ENCODE peak calls at places on chromosomes 1 and 21, in four cellular contexts. One of them, this sample, is unnamed.

GRCh38 chr1:67682659-67683197 is 2.3 kb upstream of the GADD45A start:
- DNase-seq in activated T-cell treated with anti-CD3 and anti-CD28 coated beads, Interleukin-2, amount 50 U/mL, for 72 hours: no peak
- DNase-seq in KG1: no peak
- DNase-seq in stimulated activated CD4-positive, alpha-beta T cell treated with anti-CD3 and anti-CD28 coated beads, Interleukin-1b, Interleukin-23, amount 100 ng/mL, for 4 hours: no peak
- DNase-seq in this sample: no peak

GRCh38 chr1:35544976-35545375 is 12.2 kb downstream of the KIAA0319L start:
- DNase-seq in KG1: no peak
- DNase-seq in activated T-cell treated with anti-CD3 and anti-CD28 coated beads, Interleukin-2, amount 50 U/mL, for 72 hours: peak; percentile 61
- DNase-seq in stimulated activated CD4-positive, alpha-beta T cell treated with anti-CD3 and anti-CD28 coated beads, Interleukin-1b, Interleukin-23, amount 100 ng/mL, for 4 hours: no peak
- DNase-seq in this sample: no peak

GRCh38 chr21:37916795-37917142 is 512 bp upstream of the KCNJ6 start:
- DNase-seq in activated T-cell treated with anti-CD3 and anti-CD28 coated beads, Interleukin-2, amount 50 U/mL, for 72 hours: no peak
- DNase-seq in stimulated activated CD4-positive, alpha-beta T cell treated with anti-CD3 and anti-CD28 coated beads, Interleukin-1b, Interleukin-23, amount 100 ng/mL, for 4 hours: no peak
- DNase-seq in KG1: no peak
- DNase-seq in this sample: no peak

GRCh38 chr21:37365657-37366487 is 701 bp upstream of the DYRK1A start:
- DNase-seq in stimulated activated CD4-positive, alpha-beta T cell treated with anti-CD3 and anti-CD28 coated beads, Interleukin-1b, Interleukin-23, amount 100 ng/mL, for 4 hours: no peak
- DNase-seq in KG1: peak; percentile 37
- DNase-seq in activated T-cell treated with anti-CD3 and anti-CD28 coated beads, Interleukin-2, amount 50 U/mL, for 72 hours: peak; percentile 75
- DNase-seq in this sample: no peak

GRCh38 chr1:235607284-235607683 is 42.3 kb downstream of the GNG4 start:
- DNase-seq in stimulated activated CD4-positive, alpha-beta T cell treated with anti-CD3 and anti-CD28 coated beads, Interleukin-1b, Interleukin-23, amount 100 ng/mL, for 4 hours: no peak
- DNase-seq in activated T-cell treated with anti-CD3 and anti-CD28 coated beads, Interleukin-2, amount 50 U/mL, for 72 hours: no peak
- DNase-seq in KG1: no peak
- DNase-seq in this sample: no peak

GRCh38 chr1:108953452-108953851 is 9.8 kb downstream of the CLCC1 start:
- DNase-seq in activated T-cell treated with anti-CD3 and anti-CD28 coated beads, Interleukin-2, amount 50 U/mL, for 72 hours: no peak
- DNase-seq in KG1: no peak
- DNase-seq in stimulated activated CD4-positive, alpha-beta T cell treated with anti-CD3 and anti-CD28 coated beads, Interleukin-1b, Interleukin-23, amount 100 ng/mL, for 4 hours: no peak
- DNase-seq in this sample: no peak

GRCh38 chr1:62438163-62438562 is 1.3 kb downstream of the USP1 start:
- DNase-seq in activated T-cell treated with anti-CD3 and anti-CD28 coated beads, Interleukin-2, amount 50 U/mL, for 72 hours: no peak
- DNase-seq in stimulated activated CD4-positive, alpha-beta T cell treated with anti-CD3 and anti-CD28 coated beads, Interleukin-1b, Interleukin-23, amount 100 ng/mL, for 4 hours: no peak
- DNase-seq in KG1: peak; percentile 52
- DNase-seq in this sample: no peak

GRCh38 chr1:227845115-227845389 is 29.6 kb downstream of the PRSS38 start:
- DNase-seq in KG1: no peak
- DNase-seq in activated T-cell treated with anti-CD3 and anti-CD28 coated beads, Interleukin-2, amount 50 U/mL, for 72 hours: no peak
- DNase-seq in stimulated activated CD4-positive, alpha-beta T cell treated with anti-CD3 and anti-CD28 coated beads, Interleukin-1b, Interleukin-23, amount 100 ng/mL, for 4 hours: no peak
- DNase-seq in this sample: no peak

GRCh38 chr21:44485254-44485793 is 30.0 kb downstream of the LRRC3 start:
- DNase-seq in KG1: no peak
- DNase-seq in stimulated activated CD4-positive, alpha-beta T cell treated with anti-CD3 and anti-CD28 coated beads, Interleukin-1b, Interleukin-23, amount 100 ng/mL, for 4 hours: peak; percentile 46
- DNase-seq in activated T-cell treated with anti-CD3 and anti-CD28 coated beads, Interleukin-2, amount 50 U/mL, for 72 hours: peak; percentile 43
- DNase-seq in this sample: no peak

GRCh38 chr1:229535226-229535625 is 23.3 kb downstream of the ABCB10 start:
- DNase-seq in activated T-cell treated with anti-CD3 and anti-CD28 coated beads, Interleukin-2, amount 50 U/mL, for 72 hours: no peak
- DNase-seq in KG1: no peak
- DNase-seq in stimulated activated CD4-positive, alpha-beta T cell treated with anti-CD3 and anti-CD28 coated beads, Interleukin-1b, Interleukin-23, amount 100 ng/mL, for 4 hours: no peak
- DNase-seq in this sample: no peak

GRCh38 chr1:198529414-198529813 is 11.1 kb downstream of the ATP6V1G3 start:
- DNase-seq in KG1: no peak
- DNase-seq in stimulated activated CD4-positive, alpha-beta T cell treated with anti-CD3 and anti-CD28 coated beads, Interleukin-1b, Interleukin-23, amount 100 ng/mL, for 4 hours: no peak
- DNase-seq in activated T-cell treated with anti-CD3 and anti-CD28 coated beads, Interleukin-2, amount 50 U/mL, for 72 hours: no peak
- DNase-seq in this sample: no peak

GRCh38 chr1:226960944-226961765 is 21.1 kb downstream of the COQ8A start:
- DNase-seq in KG1: no peak
- DNase-seq in activated T-cell treated with anti-CD3 and anti-CD28 coated beads, Interleukin-2, amount 50 U/mL, for 72 hours: no peak
- DNase-seq in stimulated activated CD4-positive, alpha-beta T cell treated with anti-CD3 and anti-CD28 coated beads, Interleukin-1b, Interleukin-23, amount 100 ng/mL, for 4 hours: no peak
- DNase-seq in this sample: no peak

GRCh38 chr1:47174621-47175020 is 15.2 kb downstream of the PDZK1IP1 start:
- DNase-seq in stimulated activated CD4-positive, alpha-beta T cell treated with anti-CD3 and anti-CD28 coated beads, Interleukin-1b, Interleukin-23, amount 100 ng/mL, for 4 hours: no peak
- DNase-seq in KG1: no peak
- DNase-seq in activated T-cell treated with anti-CD3 and anti-CD28 coated beads, Interleukin-2, amount 50 U/mL, for 72 hours: no peak
- DNase-seq in this sample: no peak

GRCh38 chr1:12344611-12345299 is 114.9 kb downstream of the VPS13D start:
- DNase-seq in KG1: peak; percentile 72
- DNase-seq in stimulated activated CD4-positive, alpha-beta T cell treated with anti-CD3 and anti-CD28 coated beads, Interleukin-1b, Interleukin-23, amount 100 ng/mL, for 4 hours: no peak
- DNase-seq in activated T-cell treated with anti-CD3 and anti-CD28 coated beads, Interleukin-2, amount 50 U/mL, for 72 hours: peak; percentile 25
- DNase-seq in this sample: no peak

GRCh38 chr1:30505853-30506784 is 217.3 kb downstream of the MATN1 start:
- DNase-seq in KG1: no peak
- DNase-seq in stimulated activated CD4-positive, alpha-beta T cell treated with anti-CD3 and anti-CD28 coated beads, Interleukin-1b, Interleukin-23, amount 100 ng/mL, for 4 hours: no peak
- DNase-seq in activated T-cell treated with anti-CD3 and anti-CD28 coated beads, Interleukin-2, amount 50 U/mL, for 72 hours: no peak
- DNase-seq in this sample: no peak

GRCh38 chr1:83999316-83999819 is 436 bp upstream of the TTLL7 start:
- DNase-seq in KG1: no peak
- DNase-seq in activated T-cell treated with anti-CD3 and anti-CD28 coated beads, Interleukin-2, amount 50 U/mL, for 72 hours: no peak
- DNase-seq in stimulated activated CD4-positive, alpha-beta T cell treated with anti-CD3 and anti-CD28 coated beads, Interleukin-1b, Interleukin-23, amount 100 ng/mL, for 4 hours: no peak
- DNase-seq in this sample: no peak

GRCh38 chr21:31862078-31862477 is 10.7 kb upstream of the HUNK start:
- DNase-seq in KG1: no peak
- DNase-seq in stimulated activated CD4-positive, alpha-beta T cell treated with anti-CD3 and anti-CD28 coated beads, Interleukin-1b, Interleukin-23, amount 100 ng/mL, for 4 hours: no peak
- DNase-seq in activated T-cell treated with anti-CD3 and anti-CD28 coated beads, Interleukin-2, amount 50 U/mL, for 72 hours: no peak
- DNase-seq in this sample: no peak

GRCh38 chr1:211811126-211811525 is 19.4 kb downstream of the LPGAT1 start:
- DNase-seq in KG1: no peak
- DNase-seq in stimulated activated CD4-positive, alpha-beta T cell treated with anti-CD3 and anti-CD28 coated beads, Interleukin-1b, Interleukin-23, amount 100 ng/mL, for 4 hours: no peak
- DNase-seq in activated T-cell treated with anti-CD3 and anti-CD28 coated beads, Interleukin-2, amount 50 U/mL, for 72 hours: no peak
- DNase-seq in this sample: no peak

GRCh38 chr1:84698718-84699117 is 8.5 kb upstream of the SSX2IP start:
- DNase-seq in activated T-cell treated with anti-CD3 and anti-CD28 coated beads, Interleukin-2, amount 50 U/mL, for 72 hours: no peak
- DNase-seq in KG1: no peak
- DNase-seq in stimulated activated CD4-positive, alpha-beta T cell treated with anti-CD3 and anti-CD28 coated beads, Interleukin-1b, Interleukin-23, amount 100 ng/mL, for 4 hours: no peak
- DNase-seq in this sample: peak; percentile 42

GRCh38 chr1:243461700-243462099 is 205.9 kb downstream of the SDCCAG8 start:
- DNase-seq in KG1: no peak
- DNase-seq in activated T-cell treated with anti-CD3 and anti-CD28 coated beads, Interleukin-2, amount 50 U/mL, for 72 hours: no peak
- DNase-seq in stimulated activated CD4-positive, alpha-beta T cell treated with anti-CD3 and anti-CD28 coated beads, Interleukin-1b, Interleukin-23, amount 100 ng/mL, for 4 hours: no peak
- DNase-seq in this sample: no peak

GRCh38 chr1:198676253-198676652 is 37.4 kb downstream of the PTPRC start:
- DNase-seq in activated T-cell treated with anti-CD3 and anti-CD28 coated beads, Interleukin-2, amount 50 U/mL, for 72 hours: no peak
- DNase-seq in KG1: no peak
- DNase-seq in stimulated activated CD4-positive, alpha-beta T cell treated with anti-CD3 and anti-CD28 coated beads, Interleukin-1b, Interleukin-23, amount 100 ng/mL, for 4 hours: no peak
- DNase-seq in this sample: no peak

GRCh38 chr1:20344738-20345137 is 54.1 kb downstream of the VWA5B1 start:
- DNase-seq in KG1: no peak
- DNase-seq in activated T-cell treated with anti-CD3 and anti-CD28 coated beads, Interleukin-2, amount 50 U/mL, for 72 hours: no peak
- DNase-seq in stimulated activated CD4-positive, alpha-beta T cell treated with anti-CD3 and anti-CD28 coated beads, Interleukin-1b, Interleukin-23, amount 100 ng/mL, for 4 hours: no peak
- DNase-seq in this sample: no peak

GRCh38 chr1:11285883-11286734 is 13.1 kb downstream of the UBIAD1 start:
- DNase-seq in stimulated activated CD4-positive, alpha-beta T cell treated with anti-CD3 and anti-CD28 coated beads, Interleukin-1b, Interleukin-23, amount 100 ng/mL, for 4 hours: no peak
- DNase-seq in activated T-cell treated with anti-CD3 and anti-CD28 coated beads, Interleukin-2, amount 50 U/mL, for 72 hours: no peak
- DNase-seq in KG1: no peak
- DNase-seq in this sample: no peak

GRCh38 chr21:27425172-27425571 is 458.3 kb upstream of the ADAMTS5 start:
- DNase-seq in stimulated activated CD4-positive, alpha-beta T cell treated with anti-CD3 and anti-CD28 coated beads, Interleukin-1b, Interleukin-23, amount 100 ng/mL, for 4 hours: no peak
- DNase-seq in KG1: no peak
- DNase-seq in activated T-cell treated with anti-CD3 and anti-CD28 coated beads, Interleukin-2, amount 50 U/mL, for 72 hours: no peak
- DNase-seq in this sample: no peak

GRCh38 chr1:160781914-160782689 is 13.9 kb upstream of the LY9 start:
- DNase-seq in KG1: no peak
- DNase-seq in activated T-cell treated with anti-CD3 and anti-CD28 coated beads, Interleukin-2, amount 50 U/mL, for 72 hours: peak; percentile 33
- DNase-seq in stimulated activated CD4-positive, alpha-beta T cell treated with anti-CD3 and anti-CD28 coated beads, Interleukin-1b, Interleukin-23, amount 100 ng/mL, for 4 hours: no peak
- DNase-seq in this sample: no peak

GRCh38 chr1:54806931-54807611 is 5.9 kb upstream of the TTC22 start:
- DNase-seq in stimulated activated CD4-positive, alpha-beta T cell treated with anti-CD3 and anti-CD28 coated beads, Interleukin-1b, Interleukin-23, amount 100 ng/mL, for 4 hours: no peak
- DNase-seq in activated T-cell treated with anti-CD3 and anti-CD28 coated beads, Interleukin-2, amount 50 U/mL, for 72 hours: peak; percentile 57
- DNase-seq in KG1: no peak
- DNase-seq in this sample: no peak

GRCh38 chr1:225451340-225451739 is 23.5 kb upstream of the LBR start:
- DNase-seq in KG1: no peak
- DNase-seq in activated T-cell treated with anti-CD3 and anti-CD28 coated beads, Interleukin-2, amount 50 U/mL, for 72 hours: no peak
- DNase-seq in stimulated activated CD4-positive, alpha-beta T cell treated with anti-CD3 and anti-CD28 coated beads, Interleukin-1b, Interleukin-23, amount 100 ng/mL, for 4 hours: no peak
- DNase-seq in this sample: no peak

GRCh38 chr1:81453345-81453703 is 347.4 kb upstream of the ADGRL2 start:
- DNase-seq in activated T-cell treated with anti-CD3 and anti-CD28 coated beads, Interleukin-2, amount 50 U/mL, for 72 hours: no peak
- DNase-seq in KG1: no peak
- DNase-seq in stimulated activated CD4-positive, alpha-beta T cell treated with anti-CD3 and anti-CD28 coated beads, Interleukin-1b, Interleukin-23, amount 100 ng/mL, for 4 hours: no peak
- DNase-seq in this sample: no peak

GRCh38 chr1:202343652-202344349 is 2.1 kb upstream of the UBE2T start:
- DNase-seq in activated T-cell treated with anti-CD3 and anti-CD28 coated beads, Interleukin-2, amount 50 U/mL, for 72 hours: no peak
- DNase-seq in stimulated activated CD4-positive, alpha-beta T cell treated with anti-CD3 and anti-CD28 coated beads, Interleukin-1b, Interleukin-23, amount 100 ng/mL, for 4 hours: no peak
- DNase-seq in KG1: peak; percentile 84
- DNase-seq in this sample: peak; percentile 11

GRCh38 chr21:41846033-41846317 is 33.2 kb downstream of the PRDM15 start:
- DNase-seq in stimulated activated CD4-positive, alpha-beta T cell treated with anti-CD3 and anti-CD28 coated beads, Interleukin-1b, Interleukin-23, amount 100 ng/mL, for 4 hours: no peak
- DNase-seq in KG1: no peak
- DNase-seq in activated T-cell treated with anti-CD3 and anti-CD28 coated beads, Interleukin-2, amount 50 U/mL, for 72 hours: no peak
- DNase-seq in this sample: no peak

GRCh38 chr1:211113566-211113965 is 20.4 kb downstream of the KCNH1 start:
- DNase-seq in stimulated activated CD4-positive, alpha-beta T cell treated with anti-CD3 and anti-CD28 coated beads, Interleukin-1b, Interleukin-23, amount 100 ng/mL, for 4 hours: no peak
- DNase-seq in KG1: no peak
- DNase-seq in activated T-cell treated with anti-CD3 and anti-CD28 coated beads, Interleukin-2, amount 50 U/mL, for 72 hours: no peak
- DNase-seq in this sample: no peak

GRCh38 chr1:209767706-209768105 is 11.9 kb downstream of the TRAF3IP3 start:
- DNase-seq in KG1: no peak
- DNase-seq in stimulated activated CD4-positive, alpha-beta T cell treated with anti-CD3 and anti-CD28 coated beads, Interleukin-1b, Interleukin-23, amount 100 ng/mL, for 4 hours: no peak
- DNase-seq in activated T-cell treated with anti-CD3 and anti-CD28 coated beads, Interleukin-2, amount 50 U/mL, for 72 hours: no peak
- DNase-seq in this sample: no peak

GRCh38 chr1:109975718-109976117 is 8.8 kb upstream of the AHCYL1 start:
- DNase-seq in KG1: no peak
- DNase-seq in stimulated activated CD4-positive, alpha-beta T cell treated with anti-CD3 and anti-CD28 coated beads, Interleukin-1b, Interleukin-23, amount 100 ng/mL, for 4 hours: no peak
- DNase-seq in activated T-cell treated with anti-CD3 and anti-CD28 coated beads, Interleukin-2, amount 50 U/mL, for 72 hours: no peak
- DNase-seq in this sample: no peak

GRCh38 chr21:42337830-42338729 is 12.7 kb downstream of the TFF2 start:
- DNase-seq in KG1: peak; percentile 37
- DNase-seq in stimulated activated CD4-positive, alpha-beta T cell treated with anti-CD3 and anti-CD28 coated beads, Interleukin-1b, Interleukin-23, amount 100 ng/mL, for 4 hours: peak; percentile 75
- DNase-seq in activated T-cell treated with anti-CD3 and anti-CD28 coated beads, Interleukin-2, amount 50 U/mL, for 72 hours: peak; percentile 87
- DNase-seq in this sample: no peak

GRCh38 chr1:172940170-172940855 is 110.4 kb downstream of the TNFSF18 start:
- DNase-seq in stimulated activated CD4-positive, alpha-beta T cell treated with anti-CD3 and anti-CD28 coated beads, Interleukin-1b, Interleukin-23, amount 100 ng/mL, for 4 hours: no peak
- DNase-seq in KG1: no peak
- DNase-seq in activated T-cell treated with anti-CD3 and anti-CD28 coated beads, Interleukin-2, amount 50 U/mL, for 72 hours: no peak
- DNase-seq in this sample: no peak

GRCh38 chr1:55699151-55699695 is 484.1 kb upstream of the USP24 start:
- DNase-seq in stimulated activated CD4-positive, alpha-beta T cell treated with anti-CD3 and anti-CD28 coated beads, Interleukin-1b, Interleukin-23, amount 100 ng/mL, for 4 hours: no peak
- DNase-seq in KG1: no peak
- DNase-seq in activated T-cell treated with anti-CD3 and anti-CD28 coated beads, Interleukin-2, amount 50 U/mL, for 72 hours: no peak
- DNase-seq in this sample: no peak

GRCh38 chr1:17141441-17142197 is 22.4 kb upstream of the PADI2 start:
- DNase-seq in activated T-cell treated with anti-CD3 and anti-CD28 coated beads, Interleukin-2, amount 50 U/mL, for 72 hours: no peak
- DNase-seq in stimulated activated CD4-positive, alpha-beta T cell treated with anti-CD3 and anti-CD28 coated beads, Interleukin-1b, Interleukin-23, amount 100 ng/mL, for 4 hours: no peak
- DNase-seq in KG1: no peak
- DNase-seq in this sample: no peak

This sample was measured in keratinocyte.